ENCODE peak calls at places on chromosome 16, in seven cellular contexts. A is choroid plexus epithelial cell, D is ovary, O is fibroblast of villous mesenchyme, Y is GM12864, K is fibroblast of pulmonary artery, X is K562. J is an unnamed sample.

GRCh38 chr16:29030086-29030840 is 45.4 kb downstream of the LAT start:
- DNase-seq in A (no peak), D (no peak), O (no peak), Y (no peak), K (no peak), X (no peak), J (no peak)

GRCh38 chr16:51376080-51376479 is 225.0 kb upstream of the SALL1 start:
- DNase-seq in A (no peak), D (no peak), O (no peak), Y (no peak), K (no peak), X (no peak), J (no peak)

GRCh38 chr16:73319747-73320146 is 271.8 kb upstream of the ZFHX3 start:
- DNase-seq in A (no peak), D (no peak), O (no peak), Y (no peak), K (no peak), X (no peak), J (no peak)

GRCh38 chr16:67406628-67407027 is 9.6 kb downstream of the ZDHHC1 start:
- DNase-seq in A (peak; percentile 83), D (no peak), O (peak; percentile 64), Y (no peak), K (peak; percentile 71), X (no peak), J (peak; percentile 64)

GRCh38 chr16:24729967-24730815 is 740 bp downstream of the TNRC6A start:
- DNase-seq in A (peak; percentile 19), D (peak; percentile 40), O (peak; percentile 28), Y (no peak), K (no peak), X (peak; percentile 63), J (no peak)

GRCh38 chr16:10625595-10626357 is 45.4 kb upstream of the EMP2 start:
- DNase-seq in A (peak; percentile 14), D (no peak), O (peak; percentile 41), Y (no peak), K (no peak), X (no peak), J (no peak)

GRCh38 chr16:23508589-23509440 is 1.5 kb downstream of the GGA2 start:
- DNase-seq in A (peak; percentile 33), D (no peak), O (peak; percentile 55), Y (no peak), K (peak; percentile 22), X (no peak), J (peak; percentile 23)

GRCh38 chr16:30985401-30986128 is 558 bp downstream of the HSD3B7 start:
- DNase-seq in A (no peak), D (peak; percentile 46), O (no peak), Y (no peak), K (no peak), X (peak; percentile 63), J (no peak)

GRCh38 chr16:710500-711075 is 4.3 kb upstream of the METRN start:
- DNase-seq in A (no peak), D (no peak), O (no peak), Y (no peak), K (no peak), X (no peak), J (no peak)

GRCh38 chr16:87616556-87616955 is 14.2 kb downstream of the JPH3 start:
- DNase-seq in A (no peak), D (no peak), O (no peak), Y (no peak), K (no peak), X (no peak), J (no peak)

GRCh38 chr16:31141489-31142108 is 6.1 kb upstream of the PRSS8 start:
- DNase-seq in A (no peak), D (peak; percentile 54), O (no peak), Y (no peak), K (no peak), X (peak; percentile 20), J (no peak)

GRCh38 chr16:56517206-56517605 is 2.6 kb downstream of the BBS2 start:
- DNase-seq in A (no peak), D (no peak), O (no peak), Y (no peak), K (no peak), X (no peak), J (no peak)

GRCh38 chr16:74064120-74064735 is 232.4 kb upstream of the PSMD7 start:
- DNase-seq in A (no peak), D (no peak), O (no peak), Y (no peak), K (no peak), X (no peak), J (no peak)

GRCh38 chr16:27245276-27246231 is 23.0 kb downstream of the NSMCE1 start:
- DNase-seq in A (peak; percentile 94), D (peak; percentile 55), O (peak; percentile 97), Y (no peak), K (peak; percentile 88), X (peak; percentile 48), J (peak; percentile 92)

GRCh38 chr16:78676351-78676750 is 576.9 kb downstream of the WWOX start:
- DNase-seq in A (no peak), D (no peak), O (peak; percentile 34), Y (no peak), K (no peak), X (no peak), J (no peak)

GRCh38 chr16:65377131-65377649 is 255.3 kb upstream of the CDH11 start:
- DNase-seq in A (no peak), D (no peak), O (no peak), Y (no peak), K (peak; percentile 4), X (no peak), J (no peak)

GRCh38 chr16:31484491-31485171 is 1.7 kb downstream of the SLC5A2 start:
- DNase-seq in A (peak; percentile 17), D (peak; percentile 41), O (no peak), Y (no peak), K (no peak), X (peak; percentile 40), J (peak; percentile 26)

GRCh38 chr16:83682126-83682857 is 125.5 kb upstream of the HSBP1 start:
- DNase-seq in A (no peak), D (no peak), O (no peak), Y (no peak), K (no peak), X (no peak), J (no peak)

GRCh38 chr16:63466-63865 is 9.0 kb downstream of the RHBDF1 start:
- DNase-seq in A (no peak), D (no peak), O (no peak), Y (no peak), K (no peak), X (no peak), J (no peak)

GRCh38 chr16:27289669-27290068 is 21.1 kb upstream of the NSMCE1 start:
- DNase-seq in A (no peak), D (no peak), O (no peak), Y (no peak), K (no peak), X (no peak), J (no peak)

GRCh38 chr16:48350716-48351115 is 34.5 kb downstream of the SIAH1 start:
- DNase-seq in A (no peak), D (no peak), O (no peak), Y (no peak), K (no peak), X (no peak), J (no peak)
- TF ChIP-seq CTCF in A (no peak), D (no peak), O (no peak), Y (no peak), K (no peak), X (no peak), J (no peak)

DNA sequence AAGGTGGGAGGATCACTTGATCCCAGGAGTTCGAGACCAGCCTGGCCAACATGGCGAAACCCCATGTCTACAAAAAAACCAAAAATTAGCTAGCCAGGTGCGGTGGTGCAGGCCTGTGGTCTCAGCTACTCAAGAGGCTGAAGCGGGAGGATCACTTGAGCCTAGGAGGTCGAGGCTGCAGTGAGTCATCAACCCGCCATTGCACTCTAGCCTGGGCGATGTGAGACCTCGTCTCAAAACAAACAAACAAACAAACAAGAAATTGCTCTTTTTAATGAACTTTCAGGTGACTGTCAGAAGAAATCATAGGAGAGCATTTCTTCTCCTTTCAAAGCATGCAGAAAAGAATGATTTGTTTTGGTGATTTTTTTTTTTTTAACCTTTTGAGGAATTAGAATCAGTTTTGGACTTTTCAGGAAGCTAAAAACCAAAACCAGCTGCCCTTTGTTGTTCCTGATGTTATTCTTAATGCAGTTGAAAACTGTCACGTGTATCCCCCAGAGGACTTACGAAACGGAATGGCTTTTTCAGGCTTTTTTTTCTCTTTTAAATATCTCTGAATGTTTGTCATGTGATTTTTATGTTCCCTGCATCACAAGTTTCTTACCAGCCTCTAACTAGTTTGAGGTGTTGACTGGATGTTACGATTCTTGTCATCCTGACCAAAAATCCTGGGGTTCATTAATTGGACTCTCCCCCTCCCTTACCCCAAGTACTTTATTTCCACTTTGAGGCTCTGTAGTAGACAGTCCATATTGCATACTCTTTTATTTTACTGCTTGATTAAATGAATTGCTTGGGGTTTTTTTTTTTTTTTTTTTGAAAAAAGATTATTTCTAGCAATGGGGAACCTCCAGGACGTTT is 34.1 kb downstream of the SNX29 start:
- DNase-seq in A (peak; percentile 56), D (no peak), O (peak; percentile 75), Y (no peak), K (peak; percentile 16), X (no peak), J (peak; percentile 38)
- H3K4me3 ChIP-seq in A (no peak overlapping the region), D (no peak overlapping the region), O (no peak overlapping the region), Y (no peak overlapping the region), K (no peak overlapping the region), X (no peak overlapping the region), J (no peak overlapping the region)

DNA sequence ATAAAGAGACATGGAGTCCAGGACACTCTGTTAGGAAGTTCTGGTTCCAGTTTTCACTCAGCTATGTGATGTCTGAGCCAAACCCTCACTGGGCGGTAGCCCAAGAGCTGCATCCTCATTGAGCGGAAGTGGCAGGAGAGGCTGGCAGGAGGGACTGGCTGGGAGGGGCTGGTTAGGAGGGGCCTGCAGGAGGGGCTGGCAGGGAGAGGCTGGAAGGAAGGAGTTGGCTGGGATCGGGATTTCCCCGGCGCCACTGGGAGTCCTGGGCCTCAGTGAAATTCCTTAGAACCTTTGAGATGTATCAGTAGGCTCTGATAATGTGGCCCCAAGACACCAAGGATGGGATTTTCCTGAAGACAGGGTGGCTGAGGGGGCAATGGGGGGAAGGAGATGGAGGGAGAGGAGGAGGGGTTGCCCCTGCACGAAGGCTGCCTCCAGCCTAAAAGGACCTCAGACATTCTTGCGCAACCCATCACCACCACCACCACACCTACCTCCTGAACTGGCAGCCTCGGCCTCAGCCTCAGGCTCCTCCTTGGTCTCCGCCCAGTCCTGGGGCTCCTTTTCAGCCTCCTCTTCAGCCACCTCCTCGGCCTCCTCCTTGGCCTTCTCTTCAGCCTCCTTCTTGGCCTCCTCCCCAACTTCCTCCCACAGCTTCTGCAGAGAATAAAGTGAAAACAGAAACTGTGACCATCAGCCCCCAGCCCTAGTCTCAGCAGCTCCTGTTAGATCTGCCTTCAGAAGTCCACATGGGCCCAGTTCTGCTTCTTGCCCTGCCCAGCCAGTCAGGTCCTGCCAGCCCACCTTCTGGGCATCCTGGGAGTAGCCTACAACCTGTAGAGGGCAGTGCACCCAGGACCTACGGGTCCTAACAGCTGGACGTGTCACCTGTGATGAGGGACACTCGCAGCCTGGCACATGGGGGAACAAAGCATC is 31.7 kb downstream of the CNGB1 start:
- DNase-seq in A (peak; percentile 16), D (peak; percentile 23), O (peak; percentile 20), Y (no peak), K (peak; percentile 72), X (no peak), J (peak; percentile 61)
- TF ChIP-seq CTCF in A (peak; percentile 38), D (no peak), O (no peak), Y (no peak), K (peak; percentile 20), X (peak; percentile 47), J (peak; percentile 21)

DNA sequence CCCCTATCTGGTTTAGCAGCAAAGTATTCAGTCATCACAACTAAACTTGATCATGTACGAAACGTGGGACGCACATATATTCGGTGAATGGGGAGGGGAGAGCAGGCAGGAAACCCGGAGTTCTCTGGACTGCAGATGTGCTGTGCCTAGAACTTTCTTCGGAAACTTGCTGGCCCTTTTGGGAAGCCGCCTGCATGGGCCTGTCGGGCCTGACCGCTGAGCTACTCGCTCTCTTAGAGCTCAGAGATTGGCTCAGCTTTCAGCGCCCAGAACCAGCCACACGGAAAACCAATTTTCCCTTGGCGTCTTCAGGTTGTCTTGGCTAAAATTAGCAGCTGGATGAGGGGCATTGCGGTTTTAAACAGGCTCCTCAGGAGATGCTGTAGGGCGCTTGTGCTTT is 38.1 kb downstream of the ZDHHC7 start:
- DNase-seq in A (no peak), D (no peak), O (no peak), Y (no peak), K (no peak), X (no peak), J (no peak)
- H3K4me3 ChIP-seq in A (no peak overlapping the region), D (no peak overlapping the region), O (no peak overlapping the region), Y (no peak overlapping the region), K (no peak overlapping the region), X (no peak overlapping the region), J (no peak overlapping the region)

J was measured in cardiac fibroblast.